ENCODE peak calls at places on chromosomes 12 and 14, in nine cellular contexts. L is osteocyte, M is Calu3, I is cardiac muscle cell, W is SK-N-SH, P is HFFc6, Q is heart right ventricle, U is astrocyte of the spinal cord, F is neural progenitor cell. H is an unnamed sample.
A peak's percentile ranks its signal among the peaks of the same experiment; 100 is the strongest.

GRCh38 chr12:8953773-8954402 is 4.4 kb upstream of the M6PR start:
- DNase-seq in I (no peak), W (no peak), L (no peak), Q (no peak), F (no peak), P (no peak), U (no peak), M (no peak), H (no peak)

GRCh38 chr14:58899317-58899713 is 261.6 kb downstream of the DACT1 start:
- DNase-seq in I (no peak), W (no peak), M (no peak), U (peak; percentile 67), P (peak; percentile 76), L (no peak), Q (no peak), F (no peak), H (no peak)

GRCh38 chr12:42798811-42799438 is 209.4 kb upstream of the PRICKLE1 start:
- DNase-seq in I (no peak), U (peak; percentile 76), F (no peak), Q (no peak), W (no peak), M (no peak), L (no peak), P (peak; percentile 25), H (no peak)

GRCh38 chr12:121113057-121113456 is 19.6 kb upstream of the P2RX7 start:
- DNase-seq in W (no peak), U (no peak), Q (no peak), F (no peak), P (no peak), L (no peak), M (no peak), I (no peak), H (no peak)

GRCh38 chr12:89768586-89769482 is 60.2 kb upstream of the ATP2B1 start:
- DNase-seq in P (peak; percentile 99), W (no peak), Q (no peak), M (no peak), F (no peak), I (no peak), U (peak; percentile 92), L (no peak), H (no peak)

GRCh38 chr12:65923228-65923627 is 98.9 kb downstream of the HMGA2 start:
- DNase-seq in M (no peak), U (no peak), F (no peak), Q (no peak), W (no peak), I (no peak), L (no peak), P (no peak), H (peak; percentile 22)

GRCh38 chr12:44253338-44253856 is 417.5 kb downstream of the TMEM117 start:
- DNase-seq in Q (no peak), W (no peak), M (no peak), U (no peak), F (no peak), P (no peak), L (no peak), I (no peak), H (no peak)

GRCh38 chr14:102930753-102931579 is 8.5 kb downstream of the AMN start:
- DNase-seq in F (peak; percentile 49), L (no peak), W (no peak), Q (no peak), I (no peak), U (peak; percentile 48), M (peak; percentile 18), P (no peak), H (no peak)

GRCh38 chr12:128763395-128763794 is 60.4 kb downstream of the SLC15A4 start:
- DNase-seq in F (no peak), I (no peak), Q (no peak), U (no peak), M (no peak), P (no peak), W (no peak), L (no peak), H (no peak)

GRCh38 chr14:91058017-91058675 is 2.3 kb downstream of the RPS6KA5 start:
- DNase-seq in Q (no peak), P (no peak), I (no peak), W (no peak), F (no peak), U (no peak), L (no peak), M (no peak), H (no peak)

GRCh38 chr14:61477845-61478438 is 156.6 kb downstream of the PRKCH start:
- DNase-seq in U (no peak), P (no peak), W (no peak), M (peak; percentile 84), L (no peak), I (no peak), Q (peak; percentile 61), F (no peak), H (no peak)

GRCh38 chr12:98262886-98263285 is 252.5 kb upstream of the TMPO start:
- DNase-seq in I (no peak), U (no peak), W (no peak), M (no peak), F (peak; percentile 36), L (no peak), P (no peak), Q (no peak), H (no peak)

DNA sequence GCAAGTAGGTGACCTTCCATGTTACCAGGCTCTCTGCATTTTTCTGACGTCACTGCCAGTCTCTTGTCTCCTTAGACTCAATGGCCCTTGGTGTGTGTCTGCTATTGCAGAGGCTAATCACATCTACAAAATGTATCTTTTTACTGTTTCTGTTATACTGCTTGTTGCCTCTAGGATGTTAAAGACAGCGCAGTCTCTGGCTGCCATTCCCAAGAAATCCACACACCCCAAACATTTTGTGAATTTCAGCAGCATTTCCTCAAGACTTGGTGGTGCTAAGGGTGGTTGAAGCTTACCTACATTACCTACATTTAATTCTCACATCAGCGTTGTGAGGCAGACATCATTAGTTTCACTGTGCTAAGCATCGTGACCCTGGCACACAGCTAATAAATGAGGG is 87.2 kb downstream of the C12orf75 start:
- DNase-seq in W (no peak), M (no peak), L (no peak), I (no peak), Q (no peak), P (no peak), U (no peak), F (no peak), H (no peak)
- TF ChIP-seq CTCF in W (peak; percentile 16), M (no peak), L (peak; percentile 18), I (no peak), Q (no peak), P (peak; percentile 55), U (no peak), F (no peak), H (no peak)

GRCh38 chr12:78181544-78182162 is 351.0 kb downstream of the NAV3 start:
- DNase-seq in Q (no peak), L (no peak), P (no peak), W (peak; percentile 1), F (peak; percentile 44), M (peak; percentile 51), U (peak; percentile 50), I (peak; percentile 36), H (no peak)
- TF ChIP-seq CTCF in Q (no peak), L (peak; percentile 70), P (peak; percentile 55), W (peak; percentile 66), F (peak; percentile 70), M (peak; percentile 50), U (peak; percentile 55), I (peak; percentile 56), H (peak; percentile 36)

GRCh38 chr12:88624911-88625310 is 44.6 kb upstream of the KITLG start:
- DNase-seq in P (peak; percentile 39), Q (no peak), U (peak; percentile 13), M (no peak), I (no peak), W (no peak), F (no peak), L (no peak), H (no peak)

GRCh38 chr12:88625316-88625715 is 45.0 kb upstream of the KITLG start:
- DNase-seq in U (no peak), I (no peak), P (no peak), L (no peak), F (no peak), Q (no peak), W (no peak), M (no peak), H (no peak)

GRCh38 chr12:88623777-88624548 is 43.7 kb upstream of the KITLG start:
- DNase-seq in F (peak; percentile 33), W (no peak), M (no peak), L (no peak), I (no peak), Q (no peak), U (no peak), P (no peak), H (no peak)

GRCh38 chr12:88628856-88629509 is 48.7 kb upstream of the KITLG start:
- DNase-seq in I (no peak), U (no peak), L (no peak), P (no peak), W (peak; percentile 11), Q (no peak), F (no peak), M (no peak), H (no peak)

DNA sequence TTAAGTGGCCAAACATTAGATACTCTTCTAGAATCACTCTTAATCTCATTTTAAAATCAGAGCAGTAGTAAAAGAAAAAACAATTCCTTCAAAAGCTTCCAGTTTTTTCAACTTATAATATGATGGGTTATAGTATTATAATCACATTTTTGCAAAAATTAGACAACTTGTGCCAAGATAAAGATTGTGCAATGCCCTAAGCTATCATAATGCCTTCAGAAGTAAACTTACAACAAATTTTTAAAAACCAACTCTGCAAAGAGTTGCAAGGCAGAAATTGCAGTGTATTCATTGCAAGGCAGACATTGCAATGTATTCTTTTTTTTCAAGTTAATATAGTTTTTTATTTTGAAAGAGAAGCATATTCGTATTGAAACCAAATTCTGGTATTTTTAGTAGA is 47.2 kb upstream of the KITLG start:
- DNase-seq in Q (no peak), L (no peak), F (no peak), P (no peak), I (no peak), W (no peak), U (no peak), M (no peak), H (no peak)
- TF ChIP-seq CTCF in Q (no peak), L (no peak), F (no peak), P (no peak), I (no peak), W (no peak), U (no peak), M (no peak), H (no peak)

GRCh38 chr12:108773798-108774788 is 42.8 kb upstream of the CORO1C start:
- DNase-seq in W (peak; percentile 83), L (peak; percentile 89), M (peak; percentile 57), F (peak; percentile 22), U (peak; percentile 80), Q (peak; percentile 88), P (peak; percentile 80), I (no peak), H (no peak)

GRCh38 chr12:108778053-108778452 is 46.7 kb upstream of the CORO1C start:
- DNase-seq in M (no peak), F (no peak), I (no peak), Q (no peak), W (no peak), U (no peak), P (no peak), L (no peak), H (no peak)

GRCh38 chr12:108779998-108780688 is 48.8 kb upstream of the CORO1C start:
- DNase-seq in M (no peak), U (no peak), P (no peak), I (no peak), Q (no peak), L (no peak), W (no peak), F (no peak), H (no peak)

GRCh38 chr12:108772896-108773797 is 41.8 kb upstream of the CORO1C start:
- DNase-seq in F (no peak), Q (no peak), L (no peak), W (no peak), M (no peak), I (no peak), P (no peak), U (no peak), H (no peak)

GRCh38 chr12:108777156-108777555 is 45.8 kb upstream of the CORO1C start:
- DNase-seq in M (no peak), W (no peak), Q (no peak), U (no peak), L (no peak), I (no peak), F (peak; percentile 82), P (no peak), H (no peak)
- TF ChIP-seq CTCF in M (no peak), W (no peak), Q (no peak), U (no peak), L (no peak), I (no peak), F (no peak), P (no peak), H (no peak)

H was measured in GM13977.